ENCODE peak calls at places on chromosomes 13 and 19, in ten cellular contexts. R, G, Y, T, Z, I, L, M, K and W are unnamed samples.

GRCh38 chr19:12994701-12995595 is at the start of gene NFIX:
- DNase-seq in R (peak; percentile 92), G (peak; percentile 82), Y (peak; percentile 24), T (peak; percentile 75), Z (peak; percentile 90), I (no peak), L (no peak), M (peak; percentile 78), K (peak; percentile 56), W (no peak)

GRCh38 chr13:35891486-35891885 is 239.7 kb downstream of the DCLK1 start:
- DNase-seq in R (no peak), G (no peak), Y (no peak), T (peak; percentile 11), Z (no peak), I (no peak), L (no peak), M (no peak), K (no peak), W (no peak)

GRCh38 chr13:98541701-98542203 is 35.2 kb downstream of the STK24 start:
- DNase-seq in R (no peak), G (no peak), Y (no peak), T (no peak), Z (no peak), I (no peak), L (no peak), M (no peak), K (no peak), W (no peak)

GRCh38 chr19:11767633-11768133 is 883 bp downstream of the ZNF441 start:
- DNase-seq in R (peak; percentile 76), G (peak; percentile 10), Y (peak; percentile 72), T (peak; percentile 48), Z (peak; percentile 68), I (peak; percentile 31), L (peak; percentile 9), M (peak; percentile 72), K (peak; percentile 19), W (no peak)

GRCh38 chr19:45075215-45076028 is 856 bp downstream of the ZNF296 start:
- DNase-seq in R (peak; percentile 85), G (peak; percentile 62), Y (peak; percentile 39), T (peak; percentile 92), Z (peak; percentile 26), I (peak; percentile 80), L (no peak), M (peak; percentile 95), K (peak; percentile 34), W (no peak)

GRCh38 chr13:98909016-98909415 is 68.8 kb downstream of the DOCK9 start:
- DNase-seq in R (no peak), G (no peak), Y (no peak), T (no peak), Z (no peak), I (no peak), L (peak; percentile 24), M (no peak), K (no peak), W (no peak)

GRCh38 chr19:797528-798414 is 519 bp downstream of the PTBP1 start:
- DNase-seq in R (peak; percentile 96), G (peak; percentile 93), Y (peak; percentile 78), T (peak; percentile 88), Z (peak; percentile 95), I (peak; percentile 32), L (peak; percentile 65), M (peak; percentile 93), K (peak; percentile 69), W (peak; percentile 21)

GRCh38 chr13:98927954-98928927 is 49.6 kb downstream of the DOCK9 start:
- DNase-seq in R (no peak), G (peak; percentile 68), Y (peak; percentile 12), T (no peak), Z (peak; percentile 64), I (no peak), L (peak; percentile 30), M (no peak), K (peak; percentile 73), W (peak; percentile 70)

GRCh38 chr13:36918246-36919060 is 1.6 kb downstream of the SMAD9 start:
- DNase-seq in R (no peak), G (no peak), Y (no peak), T (no peak), Z (peak; percentile 67), I (no peak), L (peak; percentile 6), M (no peak), K (peak; percentile 18), W (no peak)

GRCh38 chr13:75566658-75567057 is 17.1 kb downstream of the UCHL3 start:
- DNase-seq in R (no peak), G (no peak), Y (peak; percentile 31), T (no peak), Z (peak; percentile 79), I (no peak), L (no peak), M (no peak), K (no peak), W (peak; percentile 17)

DNA sequence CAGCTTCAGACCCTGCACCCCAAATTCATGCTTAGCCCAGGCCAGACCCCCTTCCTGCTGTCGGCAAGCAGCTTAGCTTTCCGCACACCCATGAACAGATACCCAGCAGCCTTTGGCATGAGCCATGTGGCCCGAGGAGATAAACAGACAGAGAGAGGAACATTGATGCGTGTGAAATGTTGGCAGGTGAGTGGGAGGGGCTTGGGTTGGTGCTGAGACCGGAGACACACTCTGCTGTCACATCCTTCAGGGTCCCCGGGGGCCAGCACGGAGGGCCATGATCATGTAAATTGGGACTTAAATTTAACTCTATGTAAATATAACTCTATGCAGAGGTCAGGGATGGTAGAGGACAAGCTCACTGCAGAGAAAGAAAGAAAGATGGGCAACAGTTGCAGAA is 1.5 kb downstream of the CD22 start:
- DNase-seq in R (no peak), G (no peak), Y (no peak), T (no peak), Z (no peak), I (peak; percentile 93), L (no peak), M (no peak), K (no peak), W (no peak)
- H3K36me3 ChIP-seq in R (no peaks in the 10 kb centered on the region), G (no peaks in the 10 kb centered on the region), Y (no peaks in the 10 kb centered on the region), T (no peaks in the 10 kb centered on the region), Z (no peaks in the 10 kb centered on the region), I (peaks cover 4% of the 10 kb centered on the region), L (no peaks in the 10 kb centered on the region), M (no peaks in the 10 kb centered on the region), K (no peaks in the 10 kb centered on the region), W (no peaks in the 10 kb centered on the region)

GRCh38 chr13:29578300-29579048 is 17.0 kb downstream of the SLC7A1 start:
- DNase-seq in R (no peak), G (no peak), Y (no peak), T (no peak), Z (no peak), I (no peak), L (no peak), M (no peak), K (no peak), W (no peak)

GRCh38 chr13:29582171-29582570 is 13.3 kb downstream of the SLC7A1 start:
- DNase-seq in R (no peak), G (peak; percentile 42), Y (no peak), T (no peak), Z (no peak), I (no peak), L (no peak), M (no peak), K (no peak), W (no peak)

GRCh38 chr13:29583073-29583785 is 12.3 kb downstream of the SLC7A1 start:
- DNase-seq in R (no peak), G (no peak), Y (no peak), T (no peak), Z (peak; percentile 51), I (no peak), L (peak; percentile 49), M (no peak), K (no peak), W (peak; percentile 37)

GRCh38 chr13:29579094-29579493 is 16.4 kb downstream of the SLC7A1 start:
- DNase-seq in R (no peak), G (no peak), Y (no peak), T (no peak), Z (no peak), I (no peak), L (no peak), M (no peak), K (no peak), W (no peak)

GRCh38 chr13:29581666-29582065 is 13.8 kb downstream of the SLC7A1 start:
- DNase-seq in R (no peak), G (no peak), Y (no peak), T (no peak), Z (no peak), I (no peak), L (no peak), M (no peak), K (no peak), W (no peak)
- H3K4me3 ChIP-seq in R (no peak overlapping the region), G (no peak overlapping the region), Y (no peak overlapping the region), T (no peak overlapping the region), Z (no peak overlapping the region), I (no peak overlapping the region), L (no peak overlapping the region), M (no peak overlapping the region), K (no peak overlapping the region), W (no peak overlapping the region)

GRCh38 chr13:57582032-57582431 is 49.5 kb upstream of the PCDH17 start:
- DNase-seq in R (no peak), G (no peak), Y (peak; percentile 4), T (no peak), Z (no peak), I (no peak), L (no peak), M (no peak), K (no peak), W (no peak)
- H3K36me3 ChIP-seq in R (no peaks in the 10 kb centered on the region), G (no peaks in the 10 kb centered on the region), Y (no peaks in the 10 kb centered on the region), T (no peaks in the 10 kb centered on the region), Z (no peaks in the 10 kb centered on the region), I (no peaks in the 10 kb centered on the region), L (no peaks in the 10 kb centered on the region), M (no peaks in the 10 kb centered on the region), K (no peaks in the 10 kb centered on the region), W (no peaks in the 10 kb centered on the region)

GRCh38 chr19:35117791-35118190 is 2.2 kb downstream of the FXYD3 start:
- DNase-seq in R (no peak), G (no peak), Y (no peak), T (peak; percentile 51), Z (no peak), I (no peak), L (no peak), M (no peak), K (no peak), W (no peak)

GRCh38 chr19:35114656-35115537 is 726 bp upstream of the FXYD3 start:
- DNase-seq in R (peak; percentile 91), G (peak; percentile 52), Y (peak; percentile 43), T (peak; percentile 70), Z (peak; percentile 77), I (no peak), L (peak; percentile 18), M (peak; percentile 80), K (peak; percentile 93), W (no peak)

GRCh38 chr19:35116085-35116801 is 620 bp downstream of the FXYD3 start:
- DNase-seq in R (no peak), G (no peak), Y (no peak), T (peak; percentile 67), Z (no peak), I (no peak), L (no peak), M (peak; percentile 78), K (no peak), W (no peak)

GRCh38 chr19:35117017-35117570 is 1.5 kb downstream of the FXYD3 start:
- DNase-seq in R (no peak), G (no peak), Y (no peak), T (no peak), Z (no peak), I (no peak), L (no peak), M (no peak), K (no peak), W (no peak)

DNA sequence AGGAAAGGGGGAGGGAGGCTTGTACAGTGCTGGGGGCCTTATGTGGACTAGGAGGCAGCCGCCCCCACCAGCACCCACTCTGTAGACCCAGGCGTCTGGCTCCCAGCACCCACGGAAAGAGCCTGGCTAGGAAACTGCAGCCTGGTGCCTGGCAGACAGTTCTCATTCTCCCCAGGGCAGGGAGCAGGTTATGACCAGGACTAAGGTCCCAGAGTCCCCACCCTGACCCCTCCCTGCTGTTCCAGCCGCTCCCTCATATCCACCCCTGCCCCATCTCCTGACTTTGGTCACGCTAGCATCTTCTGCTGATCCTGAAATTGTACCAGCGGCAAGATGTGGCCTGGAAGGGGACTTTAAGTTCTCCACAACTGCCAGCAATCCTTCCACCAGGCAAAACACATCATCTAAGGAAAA is at the start of gene FXYD3:
- DNase-seq in R (no peak), G (no peak), Y (no peak), T (no peak), Z (no peak), I (no peak), L (no peak), M (no peak), K (no peak), W (no peak)
- H3K4me3 ChIP-seq in R (no peak within 1 kb of the TSS), G (peak within 1 kb of the TSS; percentile 36), Y (peak within 1 kb of the TSS; percentile 26), T (peak within 1 kb of the TSS; percentile 6), Z (peak within 1 kb of the TSS; percentile 65), I (no peak within 1 kb of the TSS), L (no peak within 1 kb of the TSS), M (peak within 1 kb of the TSS; percentile 48), K (peak within 1 kb of the TSS; percentile 32), W (no peak within 1 kb of the TSS)